ENCODE peak calls at places on chromosomes 16 and 17, in nine cellular contexts. C is nephron progenitor cell, F is AG04450, O is omental fat pad, H is fibroblast of mammary gland, Y is thoracic aorta, K is heart right ventricle, Z is mammary epithelial cell, V is right lobe of liver. R is an unnamed sample.

GRCh38 chr16:4314532-4315184 is 1.2 kb upstream of the GLIS2 start:
- DNase-seq in Z (peak), O (no peak), Y (no peak), K (no peak), H (peak), C (peak), F (no peak), V (no peak), R (peak)

GRCh38 chr16:77679901-77680300 is 42.4 kb upstream of the NUDT7 start:
- DNase-seq in F (no peak), K (no peak), Y (no peak), H (peak), O (no peak), V (no peak), C (no peak), Z (no peak), R (no peak)

GRCh38 chr16:19005561-19006445 is 22.1 kb downstream of the TMC7 start:
- DNase-seq in K (peak), C (no peak), H (peak), V (no peak), Z (peak), Y (no peak), O (no peak), F (no peak), R (no peak)

GRCh38 chr17:50205111-50205821 is 3.8 kb upstream of the COL1A1 start:
- DNase-seq in K (peak), F (no peak), Z (no peak), C (peak), V (no peak), O (no peak), Y (no peak), H (peak), R (no peak)

GRCh38 chr16:82044585-82044911 is 9.5 kb downstream of the HSD17B2 start:
- DNase-seq in O (no peak), H (no peak), K (no peak), Y (no peak), C (no peak), Z (no peak), F (no peak), V (no peak), R (no peak)

GRCh38 chr17:68356520-68356919 is 65.2 kb downstream of the ARSG start:
- DNase-seq in O (no peak), Z (no peak), C (no peak), Y (no peak), V (no peak), K (no peak), F (no peak), H (no peak), R (no peak)

GRCh38 chr16:70694517-70695218 is 8.8 kb upstream of the MTSS2 start:
- DNase-seq in Y (no peak), Z (no peak), H (no peak), F (no peak), O (no peak), K (no peak), C (no peak), V (no peak), R (no peak)

GRCh38 chr17:81811705-81812570 is 8.0 kb downstream of the GCGR start:
- DNase-seq in V (peak), F (no peak), H (no peak), C (no peak), Z (no peak), O (no peak), Y (no peak), K (no peak), R (no peak)

GRCh38 chr17:79033741-79034501 is 10.0 kb downstream of the C1QTNF1 start:
- DNase-seq in V (no peak), Y (no peak), C (no peak), K (peak), F (no peak), Z (peak), O (no peak), H (no peak), R (no peak)

GRCh38 chr17:38925263-38925995 is at the start of gene LASP1NB:
- DNase-seq in Z (no peak), V (no peak), O (no peak), K (peak), F (no peak), H (peak), Y (no peak), C (peak), R (no peak)

GRCh38 chr17:48617515-48618365 is 2.6 kb upstream of the HOXB8 start:
- DNase-seq in V (no peak), Z (peak), Y (no peak), O (no peak), H (no peak), F (no peak), C (no peak), K (no peak), R (no peak)

GRCh38 chr16:83954577-83955016 is 1.6 kb downstream of the OSGIN1 start:
- DNase-seq in Y (peak), F (no peak), Z (peak), O (no peak), C (no peak), V (no peak), K (peak), H (peak), R (no peak)

GRCh38 chr16:56192971-56193936 is 2.0 kb downstream of the GNAO1 start:
- DNase-seq in F (no peak), Y (no peak), H (no peak), K (no peak), O (no peak), C (peak), Z (no peak), V (no peak), R (no peak)

GRCh38 chr17:35537569-35538209 is at the start of gene SLFN12L:
- DNase-seq in K (no peak), F (no peak), O (no peak), V (no peak), C (no peak), Y (no peak), Z (no peak), H (no peak), R (no peak)

GRCh38 chr16:82639666-82640336 is 13.0 kb downstream of the CDH13 start:
- DNase-seq in K (peak), Y (no peak), F (no peak), C (peak), H (peak), Z (peak), V (peak), O (no peak), R (no peak)

GRCh38 chr16:7083086-7083485 is 249.6 kb upstream of the RBFOX1 start:
- DNase-seq in C (no peak), Z (no peak), F (no peak), H (no peak), O (no peak), Y (no peak), K (no peak), V (no peak), R (no peak)

GRCh38 chr17:75642221-75643032 is 9.2 kb downstream of the SMIM5 start:
- DNase-seq in V (no peak), O (no peak), F (no peak), K (no peak), H (no peak), Z (peak), C (no peak), Y (no peak), R (no peak)
- TF ChIP-seq CTCF in V (no peak), O (no peak), F (no peak), K (no peak), H (no peak), Z (no peak), C (no peak), Y (no peak), R (no peak)

DNA sequence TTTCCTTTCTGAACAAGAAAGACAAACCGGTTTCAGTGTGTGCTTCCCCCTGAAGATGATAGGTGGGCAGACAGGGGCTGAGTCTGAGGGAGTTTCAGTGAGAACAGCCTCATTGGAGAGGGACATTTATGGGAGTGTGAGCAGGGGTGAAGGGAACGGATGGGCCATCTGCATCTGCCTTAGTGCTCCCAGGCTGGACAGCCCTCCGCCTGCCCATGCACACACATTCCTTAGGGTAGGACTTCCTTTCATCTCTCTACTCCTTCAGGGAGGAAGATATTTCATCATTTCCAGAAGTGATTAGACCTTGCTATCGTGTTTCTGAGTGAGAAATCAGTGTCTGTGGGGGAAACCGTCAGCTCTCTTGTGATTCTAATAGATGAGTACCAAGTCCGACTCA is 3.8 kb downstream of the SHISA6 start:
- DNase-seq in F (no peak), Z (no peak), K (no peak), V (no peak), Y (no peak), H (no peak), O (no peak), C (peak), R (no peak)
- TF ChIP-seq CTCF in F (no peak), Z (no peak), K (no peak), V (no peak), Y (no peak), H (no peak), O (no peak), C (no peak), R (no peak)

GRCh38 chr17:63954402-63955063 is 18.2 kb downstream of the SCN4A start:
- DNase-seq in K (no peak), C (no peak), H (no peak), Z (no peak), F (no peak), V (no peak), Y (no peak), O (no peak), R (no peak)
- TF ChIP-seq CTCF in K (no peak), C (no peak), H (no peak), Z (no peak), F (no peak), V (no peak), Y (no peak), O (no peak), R (no peak)

DNA sequence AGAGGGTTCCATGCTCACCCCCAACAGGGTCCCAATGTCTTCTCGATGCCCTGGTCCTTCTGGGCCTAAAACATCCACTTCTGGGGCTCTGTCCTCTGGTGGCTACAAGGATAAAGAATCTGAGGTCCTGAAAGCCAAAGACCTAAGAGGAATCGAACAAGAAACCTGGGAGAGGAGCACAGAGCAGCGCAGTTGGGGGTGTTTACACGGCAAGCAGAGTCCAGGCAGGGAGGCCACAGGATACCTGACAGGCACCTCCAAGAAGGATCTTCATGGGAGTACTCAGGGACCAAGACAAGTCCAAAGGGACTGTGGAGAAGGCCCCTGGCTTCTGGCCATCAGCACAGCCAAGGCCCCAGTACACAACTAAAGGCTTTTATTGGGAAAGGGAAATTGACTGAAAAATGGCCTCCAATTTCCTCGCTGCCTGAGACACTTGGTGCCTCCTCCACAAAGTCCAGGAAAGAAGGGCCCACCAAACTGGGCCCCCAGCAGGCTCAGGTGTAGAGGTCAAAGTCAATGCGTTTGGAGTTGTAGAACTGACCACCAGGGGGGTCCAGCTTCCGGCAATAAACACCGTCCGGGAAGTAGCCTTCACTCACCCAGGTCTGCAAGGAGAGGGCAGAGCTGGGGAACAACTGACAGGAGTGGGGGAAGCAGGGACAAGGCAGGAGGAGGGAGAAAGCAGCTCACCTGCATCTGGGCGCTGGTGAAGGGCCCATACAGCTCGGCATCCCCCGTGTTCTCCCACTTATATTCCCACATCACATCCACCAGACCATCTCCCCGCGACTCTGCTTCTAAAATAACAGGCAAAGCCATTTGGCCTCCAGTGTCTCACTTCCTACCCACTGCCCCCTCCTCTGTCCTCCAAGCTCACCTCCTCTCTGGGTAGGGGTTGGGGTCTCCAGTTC is 2.4 kb downstream of the CD2BP2 start:
- DNase-seq in F (no peak), V (no peak), Z (no peak), H (no peak), C (no peak), K (no peak), Y (no peak), O (no peak), R (peak)
- TF ChIP-seq CTCF in F (peak), V (no peak), Z (no peak), H (peak), C (peak), K (peak), Y (peak), O (no peak), R (peak)

GRCh38 chr17:40075216-40076100 is 12.7 kb downstream of the THRA start:
- DNase-seq in O (peak), V (peak), K (peak), H (peak), F (no peak), C (peak), Z (peak), Y (peak), R (no peak)
- TF ChIP-seq CTCF in O (peak), V (peak), K (peak), H (peak), F (peak), C (peak), Z (peak), Y (peak), R (peak)

GRCh38 chr17:42773290-42774035 is at the start of gene VPS25:
- DNase-seq in O (no peak), K (peak), C (peak), H (peak), F (peak), Z (peak), Y (no peak), V (peak), R (no peak)
- TF ChIP-seq CTCF in O (no peak), K (peak), C (no peak), H (peak), F (peak), Z (no peak), Y (no peak), V (peak), R (peak)

GRCh38 chr16:86050111-86050510 is 151.1 kb downstream of the IRF8 start:
- DNase-seq in Z (no peak), K (no peak), O (no peak), V (peak), C (no peak), H (no peak), Y (no peak), F (no peak), R (peak)

GRCh38 chr16:86048221-86048620 is 149.3 kb downstream of the IRF8 start:
- DNase-seq in V (peak), O (no peak), Y (no peak), F (no peak), C (peak), K (no peak), Z (no peak), H (no peak), R (peak)

GRCh38 chr16:86050591-86051375 is 151.8 kb downstream of the IRF8 start:
- DNase-seq in Z (no peak), C (no peak), F (no peak), Y (no peak), K (no peak), H (no peak), O (no peak), V (peak), R (peak)

GRCh38 chr16:86049641-86050040 is 150.7 kb downstream of the IRF8 start:
- DNase-seq in C (no peak), Z (no peak), F (no peak), H (no peak), V (peak), K (no peak), Y (no peak), O (no peak), R (peak)

DNA sequence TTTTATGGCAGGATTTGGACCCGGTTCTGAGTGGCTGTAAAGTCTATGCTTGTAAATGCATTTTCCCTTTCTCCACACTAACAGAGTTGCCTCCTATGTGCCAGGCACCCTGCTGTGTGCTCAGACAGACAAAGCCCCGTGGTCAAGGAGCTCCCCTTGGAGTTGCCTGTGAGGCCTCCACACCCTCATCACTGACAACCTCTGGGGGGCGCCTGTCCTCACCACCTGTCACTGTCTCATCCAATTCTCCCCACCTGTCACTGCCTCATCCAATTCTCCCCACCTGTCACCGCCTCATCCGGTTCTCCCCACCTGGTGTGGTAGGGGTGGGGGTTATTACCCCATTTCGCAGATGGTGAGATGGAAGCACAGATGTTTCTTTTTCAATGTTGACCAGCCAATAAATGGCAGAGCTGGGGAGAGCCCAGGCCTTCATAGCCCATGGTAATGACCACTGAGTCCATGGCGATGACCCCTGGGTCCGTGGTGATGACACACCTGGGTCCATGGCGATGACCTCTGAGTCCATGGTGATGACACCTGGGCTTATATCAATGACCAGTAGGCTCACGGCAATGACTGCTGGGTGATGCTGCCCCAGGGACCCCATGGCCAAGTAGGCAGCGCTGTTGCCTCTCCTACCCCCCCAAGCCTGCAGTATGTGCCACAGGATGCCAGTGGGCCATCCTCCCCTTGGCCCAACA is 150.1 kb downstream of the IRF8 start:
- DNase-seq in K (no peak), O (no peak), C (no peak), Z (no peak), Y (no peak), V (peak), H (no peak), F (no peak), R (peak)
- TF ChIP-seq CTCF in K (no peak), O (no peak), C (no peak), Z (no peak), Y (no peak), V (no peak), H (no peak), F (no peak), R (no peak)

GRCh38 chr16:50246299-50247122 is 19.8 kb upstream of the ADCY7 start:
- DNase-seq in O (no peak), K (no peak), H (no peak), C (peak), V (no peak), Z (no peak), F (no peak), Y (no peak), R (peak)

GRCh38 chr16:50247123-50247905 is 19.0 kb upstream of the ADCY7 start:
- DNase-seq in C (no peak), Z (no peak), O (no peak), Y (no peak), V (no peak), K (no peak), H (no peak), F (no peak), R (no peak)

GRCh38 chr16:50244140-50244503 is 22.2 kb upstream of the ADCY7 start:
- DNase-seq in H (peak), Z (no peak), K (no peak), F (no peak), V (no peak), O (no peak), Y (no peak), C (no peak), R (no peak)

GRCh38 chr16:50244504-50245416 is 21.6 kb upstream of the ADCY7 start:
- DNase-seq in C (peak), F (no peak), Y (no peak), K (no peak), O (no peak), H (peak), Z (no peak), V (no peak), R (no peak)

GRCh38 chr16:50245417-50246298 is 20.7 kb upstream of the ADCY7 start:
- DNase-seq in K (no peak), C (peak), H (peak), V (no peak), Z (peak), O (peak), Y (no peak), F (no peak), R (no peak)
- TF ChIP-seq CTCF in K (no peak), C (no peak), H (no peak), V (peak), Z (no peak), O (no peak), Y (no peak), F (no peak), R (peak)

GRCh38 chr17:43368740-43369506 is 29.9 kb upstream of the ARL4D start:
- DNase-seq in Z (peak), F (no peak), C (peak), O (peak), V (peak), H (peak), K (peak), Y (peak), R (no peak)
- TF ChIP-seq CTCF in Z (no peak), F (no peak), C (no peak), O (no peak), V (peak), H (no peak), K (peak), Y (no peak), R (no peak)